ENCODE peak calls at places on chromosomes 3 and 15, in four cellular contexts. One of them, this sample, is unnamed.

GRCh38 chr15:69954726-69955125 is 143.0 kb downstream of the TLE3 start:
- DNase-seq in tibial artery: no peak
- DNase-seq in esophagus squamous epithelium: no peak
- DNase-seq in K562: no peak
- DNase-seq in this sample: no peak

GRCh38 chr3:33426630-33427341 is 13.4 kb downstream of the UBP1 start:
- DNase-seq in tibial artery: no peak
- DNase-seq in esophagus squamous epithelium: no peak
- DNase-seq in K562: no peak
- DNase-seq in this sample: no peak

GRCh38 chr15:92954578-92954977 is 54.5 kb downstream of the CHD2 start:
- DNase-seq in tibial artery: no peak
- DNase-seq in esophagus squamous epithelium: no peak
- DNase-seq in K562: peak; percentile 49
- DNase-seq in this sample: no peak

GRCh38 chr3:133452603-133453313 is 52.9 kb downstream of the BFSP2 start:
- DNase-seq in tibial artery: no peak
- DNase-seq in esophagus squamous epithelium: no peak
- DNase-seq in K562: no peak
- DNase-seq in this sample: no peak

GRCh38 chr3:58422756-58423324 is 10.8 kb downstream of the PDHB start:
- DNase-seq in tibial artery: no peak
- DNase-seq in esophagus squamous epithelium: no peak
- DNase-seq in K562: no peak
- DNase-seq in this sample: no peak

GRCh38 chr3:66195347-66195783 is 25.4 kb upstream of the SLC25A26 start:
- DNase-seq in tibial artery: no peak
- DNase-seq in esophagus squamous epithelium: no peak
- DNase-seq in K562: no peak
- DNase-seq in this sample: no peak

GRCh38 chr3:144760831-144761230 is 789.2 kb downstream of the DIPK2A start:
- DNase-seq in tibial artery: no peak
- DNase-seq in esophagus squamous epithelium: no peak
- DNase-seq in K562: no peak
- DNase-seq in this sample: no peak

GRCh38 chr3:157175678-157176077 is 15.7 kb upstream of the CCNL1 start:
- DNase-seq in tibial artery: peak; percentile 39
- DNase-seq in esophagus squamous epithelium: no peak
- DNase-seq in K562: peak; percentile 67
- DNase-seq in this sample: no peak

GRCh38 chr15:64191971-64192830 is 29.4 kb upstream of the PPIB start:
- DNase-seq in tibial artery: no peak
- DNase-seq in esophagus squamous epithelium: no peak
- DNase-seq in K562: no peak
- DNase-seq in this sample: no peak

GRCh38 chr3:108511490-108511889 is 1.1 kb upstream of the MYH15 start:
- DNase-seq in tibial artery: no peak
- DNase-seq in esophagus squamous epithelium: no peak
- DNase-seq in K562: no peak
- DNase-seq in this sample: no peak

GRCh38 chr15:43991235-43991634 is 164.4 kb downstream of the WDR76 start:
- DNase-seq in tibial artery: no peak
- DNase-seq in esophagus squamous epithelium: no peak
- DNase-seq in K562: no peak
- DNase-seq in this sample: no peak

GRCh38 chr3:188788621-188789081 is 383.1 kb upstream of the TPRG1 start:
- DNase-seq in tibial artery: no peak
- DNase-seq in esophagus squamous epithelium: no peak
- DNase-seq in K562: no peak
- DNase-seq in this sample: no peak

GRCh38 chr3:188796122-188796631 is 375.6 kb upstream of the TPRG1 start:
- DNase-seq in tibial artery: no peak
- DNase-seq in esophagus squamous epithelium: no peak
- DNase-seq in K562: no peak
- DNase-seq in this sample: no peak

GRCh38 chr3:188797045-188797444 is 374.7 kb upstream of the TPRG1 start:
- DNase-seq in tibial artery: no peak
- DNase-seq in esophagus squamous epithelium: no peak
- DNase-seq in K562: no peak
- DNase-seq in this sample: no peak

GRCh38 chr3:188789201-188789600 is 382.6 kb upstream of the TPRG1 start:
- DNase-seq in tibial artery: no peak
- DNase-seq in esophagus squamous epithelium: no peak
- DNase-seq in K562: no peak
- DNase-seq in this sample: no peak

GRCh38 chr3:188792788-188793187 is 379.0 kb upstream of the TPRG1 start:
- DNase-seq in tibial artery: no peak
- DNase-seq in esophagus squamous epithelium: no peak
- DNase-seq in K562: no peak
- DNase-seq in this sample: no peak
- TF ChIP-seq CTCF in tibial artery: no peak
- TF ChIP-seq CTCF in esophagus squamous epithelium: no peak
- TF ChIP-seq CTCF in K562: no peak
- TF ChIP-seq CTCF in this sample: no peak

GRCh38 chr3:46930945-46931403 is 45.6 kb downstream of the CCDC12 start:
- DNase-seq in tibial artery: peak; percentile 12
- DNase-seq in esophagus squamous epithelium: no peak
- DNase-seq in K562: no peak
- DNase-seq in this sample: no peak
- H3K4me1 ChIP-seq in tibial artery: peaks cover 93% of the 10 kb centered on the region
- H3K4me1 ChIP-seq in esophagus squamous epithelium: peaks cover 99% of the 10 kb centered on the region
- H3K4me1 ChIP-seq in K562: peaks cover 28% of the 10 kb centered on the region
- H3K4me1 ChIP-seq in this sample: peaks cover 96% of the 10 kb centered on the region

DNA sequence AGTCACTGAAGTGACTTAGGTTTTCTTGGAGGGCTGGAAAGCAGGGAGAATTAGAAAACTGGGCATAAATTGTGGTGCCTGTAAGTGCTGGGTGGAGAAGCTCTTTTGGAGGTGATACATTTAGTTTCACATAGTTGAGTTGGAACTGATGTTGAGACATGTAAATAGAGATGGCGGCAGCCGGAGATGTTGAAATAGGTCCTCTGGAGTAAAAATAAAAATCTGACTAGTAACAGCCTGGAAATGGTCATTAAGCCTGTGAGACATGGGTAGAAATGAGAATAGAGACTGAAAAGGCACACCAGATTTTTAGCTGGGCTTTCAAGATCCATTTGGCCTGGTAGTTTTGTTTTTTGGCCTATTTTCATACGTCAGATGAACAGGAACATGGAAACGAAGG is 2.9 kb upstream of the NIT2 start:
- DNase-seq in tibial artery: no peak
- DNase-seq in esophagus squamous epithelium: no peak
- DNase-seq in K562: no peak
- DNase-seq in this sample: no peak
- TF ChIP-seq CTCF in tibial artery: no peak
- TF ChIP-seq CTCF in esophagus squamous epithelium: no peak
- TF ChIP-seq CTCF in K562: no peak
- TF ChIP-seq CTCF in this sample: no peak

GRCh38 chr3:47103619-47104018 is 60.3 kb downstream of the SETD2 start:
- DNase-seq in tibial artery: no peak
- DNase-seq in esophagus squamous epithelium: no peak
- DNase-seq in K562: no peak
- DNase-seq in this sample: no peak
- H3K4me1 ChIP-seq in tibial artery: no peaks in the 10 kb centered on the region
- H3K4me1 ChIP-seq in esophagus squamous epithelium: no peaks in the 10 kb centered on the region
- H3K4me1 ChIP-seq in K562: no peaks in the 10 kb centered on the region
- H3K4me1 ChIP-seq in this sample: no peaks in the 10 kb centered on the region

DNA sequence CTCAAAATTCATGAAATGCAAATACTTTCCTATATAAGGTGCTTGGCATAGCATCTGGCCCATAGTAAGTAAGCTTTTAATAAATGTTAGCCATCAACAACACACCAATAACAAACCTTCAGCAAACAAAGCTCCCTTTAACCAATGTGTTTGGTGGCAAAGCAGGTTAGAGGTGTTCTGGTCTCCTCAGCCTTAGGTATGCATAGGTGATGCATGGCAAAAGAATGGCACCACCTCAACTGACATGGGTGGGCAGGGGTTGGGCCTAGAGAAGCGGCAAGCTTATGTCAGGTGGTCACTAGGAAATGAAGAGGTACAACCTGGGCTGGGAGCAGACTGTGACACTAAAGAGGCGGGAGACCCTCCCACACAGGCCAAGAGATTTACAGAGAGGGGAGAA is 38.2 kb downstream of the MRPS11 start:
- DNase-seq in tibial artery: no peak
- DNase-seq in esophagus squamous epithelium: no peak
- DNase-seq in K562: no peak
- DNase-seq in this sample: no peak
- TF ChIP-seq CTCF in tibial artery: no peak
- TF ChIP-seq CTCF in esophagus squamous epithelium: no peak
- TF ChIP-seq CTCF in K562: no peak
- TF ChIP-seq CTCF in this sample: no peak